ENCODE peak calls at places on chromosomes 13 and 19, in five cellular contexts. D is tibial artery; C is GM23248; L is NB4; W is CD4-positive, CD25-positive, alpha-beta regulatory T cell. O is an unnamed sample.

GRCh38 chr19:23343434-23344010 is 51.7 kb downstream of the ZNF91 start:
- DNase-seq in D (no peak), C (no peak), L (peak; percentile 17), W (no peak), O (no peak)

GRCh38 chr19:31055454-31055853 is 293.8 kb downstream of the TSHZ3 start:
- DNase-seq in D (no peak), C (no peak), L (no peak), W (no peak), O (no peak)

GRCh38 chr13:36275190-36276002 is 22.2 kb downstream of the CCDC169 start:
- DNase-seq in D (no peak), C (peak; percentile 83), L (peak; percentile 66), W (peak; percentile 40), O (no peak)

GRCh38 chr13:61685683-61686013 is 270.0 kb upstream of the PCDH20 start:
- DNase-seq in D (no peak), C (no peak), L (peak; percentile 11), W (no peak), O (no peak)

GRCh38 chr13:52809310-52809769 is 39.1 kb downstream of the PCDH8 start:
- DNase-seq in D (no peak), C (peak; percentile 67), L (peak; percentile 92), W (peak; percentile 46), O (no peak)

GRCh38 chr13:107117327-107118012 is 549.5 kb upstream of the ARGLU1 start:
- DNase-seq in D (no peak), C (no peak), L (no peak), W (no peak), O (no peak)

GRCh38 chr13:35724480-35724879 is 248.0 kb upstream of the MAB21L1 start:
- DNase-seq in D (no peak), C (peak; percentile 46), L (no peak), W (no peak), O (no peak)

GRCh38 chr19:20423381-20424207 is 142.0 kb downstream of the ZNF737 start:
- DNase-seq in D (peak; percentile 77), C (peak; percentile 90), L (peak; percentile 81), W (peak; percentile 55), O (no peak)

GRCh38 chr19:46731007-46731501 is 14.1 kb upstream of the PRKD2 start:
- DNase-seq in D (no peak), C (peak; percentile 92), L (peak; percentile 100), W (no peak), O (no peak)

DNA sequence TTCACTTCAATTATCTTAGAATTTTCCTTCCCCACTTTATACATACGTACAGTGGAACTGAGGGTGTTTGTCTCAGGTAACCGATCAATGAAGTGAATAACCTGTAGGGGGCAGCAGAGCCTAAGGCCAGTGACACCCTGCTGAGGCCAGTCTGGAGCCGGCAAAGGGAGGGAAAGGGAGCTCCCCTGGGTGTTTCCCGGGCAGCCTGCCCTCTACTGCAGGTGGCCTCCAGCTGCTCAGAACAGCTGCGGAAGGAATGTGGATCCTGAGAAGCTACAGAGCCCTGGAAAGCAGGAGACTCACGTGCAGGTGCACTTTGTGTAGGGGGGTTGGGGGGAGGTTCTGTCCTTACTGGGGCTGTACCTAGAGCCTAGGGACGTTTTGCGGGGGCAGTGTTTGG is 832 bp upstream of the ZNF491 start:
- DNase-seq in D (peak; percentile 87), C (peak; percentile 89), L (peak; percentile 89), W (peak; percentile 83), O (peak; percentile 80)
- H3K4me3 ChIP-seq in D (peak overlapping the region; percentile 82), C (no peak overlapping the region), L (no peak overlapping the region), W (no peak overlapping the region), O (no peak overlapping the region)

GRCh38 chr19:6164906-6165531 is 29.6 kb downstream of the ACSBG2 start:
- DNase-seq in D (no peak), C (peak; percentile 5), L (no peak), W (no peak), O (no peak)
- H3K4me3 ChIP-seq in D (no peak overlapping the region), C (no peak overlapping the region), L (no peak overlapping the region), W (no peak overlapping the region), O (no peak overlapping the region)

GRCh38 chr19:8174706-8175105 is 25.3 kb upstream of the FBN3 start:
- DNase-seq in D (no peak), C (no peak), L (no peak), W (no peak), O (no peak)
- H3K4me3 ChIP-seq in D (no peak overlapping the region), C (no peak overlapping the region), L (no peak overlapping the region), W (no peak overlapping the region), O (no peak overlapping the region)

GRCh38 chr19:38556521-38557174 is 61.1 kb downstream of the MAP4K1 start:
- DNase-seq in D (no peak), C (peak; percentile 30), L (peak; percentile 46), W (peak; percentile 37), O (no peak)
- H3K4me3 ChIP-seq in D (no peak overlapping the region), C (no peak overlapping the region), L (no peak overlapping the region), W (no peak overlapping the region), O (no peak overlapping the region)